ENCODE peak calls at places on chromosomes 12 and 14, in seven cellular contexts. M is choroid plexus epithelial cell; O is NCI-H1092; T is activated T-cell treated with anti-CD3 and anti-CD28 coated beads for 48 hours; F is left lung; C is stimulated activated effector memory CD8-positive, alpha-beta T cell treated with anti-CD3 and anti-CD28 coated beads, Interleukin-12 subunit alpha, Interleukin-12 subunit beta, amount 100 ng/mL, for 72 hours; Q is endothelial cell. E is an unnamed sample.

GRCh38 chr12:3035815-3036702 is 41.1 kb upstream of the TSPAN9 start:
- DNase-seq in C (no peak), T (no peak), O (no peak), F (no peak), Q (no peak), M (peak), E (no peak)

GRCh38 chr12:110555509-110556406 is 27.4 kb downstream of the PPTC7 start:
- DNase-seq in O (no peak), C (no peak), Q (no peak), T (no peak), F (no peak), M (peak), E (peak)

GRCh38 chr12:116592731-116593130 is 33.5 kb downstream of the MAP1LC3B2 start:
- DNase-seq in Q (no peak), M (no peak), F (no peak), C (no peak), T (no peak), O (no peak), E (no peak)

GRCh38 chr14:100907240-100907639 is 3.7 kb upstream of the RTL1 start:
- DNase-seq in T (no peak), F (no peak), C (no peak), Q (no peak), M (no peak), O (no peak), E (no peak)

GRCh38 chr12:7907009-7907408 is 29.0 kb downstream of the SLC2A3 start:
- DNase-seq in Q (peak), O (no peak), F (no peak), C (no peak), M (peak), T (no peak), E (peak)

GRCh38 chr12:47602949-47603558 is 102.8 kb downstream of the RPAP3 start:
- DNase-seq in M (no peak), T (no peak), F (no peak), O (no peak), C (no peak), Q (no peak), E (no peak)

GRCh38 chr14:103107455-103107854 is 12.9 kb downstream of the EXOC3L4 start:
- DNase-seq in O (no peak), Q (no peak), F (no peak), T (no peak), C (no peak), M (no peak), E (no peak)

GRCh38 chr14:53539489-53540126 is 386.5 kb upstream of the DDHD1 start:
- DNase-seq in O (peak), Q (peak), T (peak), M (peak), C (peak), F (peak), E (peak)

GRCh38 chr12:28750946-28751714 is 397.9 kb upstream of the FAR2 start:
- DNase-seq in T (no peak), Q (no peak), C (no peak), M (peak), F (no peak), O (no peak), E (no peak)

GRCh38 chr14:44898547-44898946 is 63.2 kb downstream of the KLHL28 start:
- DNase-seq in M (no peak), C (no peak), F (no peak), O (no peak), Q (no peak), T (no peak), E (no peak)

GRCh38 chr14:25887251-25887908 is 710.5 kb downstream of the NOVA1 start:
- DNase-seq in O (no peak), M (peak), C (no peak), T (no peak), F (no peak), Q (no peak), E (no peak)

GRCh38 chr12:77494306-77494705 is 336.4 kb upstream of the NAV3 start:
- DNase-seq in Q (no peak), O (no peak), M (no peak), F (no peak), C (no peak), T (no peak), E (no peak)

GRCh38 chr12:6211421-6211869 is 11.2 kb downstream of the CD9 start:
- DNase-seq in T (no peak), C (no peak), M (no peak), F (no peak), Q (no peak), O (no peak), E (no peak)

GRCh38 chr14:75441731-75442130 is 13.9 kb downstream of the JDP2 start:
- DNase-seq in T (no peak), C (no peak), Q (no peak), O (no peak), F (no peak), M (no peak), E (no peak)

E was measured in MG63.